ENCODE peak calls at places on chromosome 7, in ten cellular contexts. B, M, R, Q, U, N, V, C, H and F are unnamed samples.

GRCh38 chr7:124918662-124919061 is 11.0 kb downstream of the POT1 start:
- DNase-seq in B (no peak), M (no peak), R (no peak), Q (no peak), U (no peak), N (no peak), V (no peak), C (no peak), H (no peak), F (no peak)

GRCh38 chr7:155356323-155357105 is 58.8 kb downstream of the INSIG1 start:
- DNase-seq in B (no peak), M (no peak), R (no peak), Q (no peak), U (no peak), N (peak; percentile 88), V (peak; percentile 32), C (no peak), H (no peak), F (no peak)

GRCh38 chr7:94129443-94130140 is 125.4 kb upstream of the BET1 start:
- DNase-seq in B (no peak), M (no peak), R (no peak), Q (no peak), U (peak; percentile 60), N (peak; percentile 54), V (no peak), C (no peak), H (no peak), F (no peak)

GRCh38 chr7:41107938-41108448 is 594.9 kb downstream of the INHBA start:
- DNase-seq in B (no peak), M (no peak), R (no peak), Q (no peak), U (no peak), N (no peak), V (no peak), C (no peak), H (no peak), F (no peak)

GRCh38 chr7:32496052-32496813 is 944 bp downstream of the AVL9 start:
- DNase-seq in B (no peak), M (no peak), R (peak; percentile 14), Q (no peak), U (no peak), N (peak; percentile 56), V (no peak), C (no peak), H (no peak), F (no peak)

GRCh38 chr7:129315916-129316315 is 91.1 kb downstream of the AHCYL2 start:
- DNase-seq in B (no peak), M (no peak), R (no peak), Q (peak; percentile 27), U (no peak), N (no peak), V (no peak), C (peak; percentile 65), H (no peak), F (no peak)

GRCh38 chr7:47622946-47623640 is 41.2 kb upstream of the TNS3 start:
- DNase-seq in B (no peak), M (no peak), R (no peak), Q (no peak), U (peak; percentile 90), N (peak; percentile 97), V (no peak), C (no peak), H (no peak), F (no peak)

GRCh38 chr7:21108182-21108581 is 319.7 kb upstream of the SP4 start:
- DNase-seq in B (no peak), M (no peak), R (peak; percentile 85), Q (no peak), U (no peak), N (no peak), V (no peak), C (peak; percentile 43), H (no peak), F (no peak)

GRCh38 chr7:142401951-142402350 is 144.1 kb upstream of the PRSS58 start:
- DNase-seq in B (no peak), M (no peak), R (no peak), Q (no peak), U (no peak), N (no peak), V (no peak), C (no peak), H (no peak), F (no peak)

GRCh38 chr7:81626008-81626407 is 143.8 kb downstream of the HGF start:
- DNase-seq in B (no peak), M (no peak), R (no peak), Q (no peak), U (no peak), N (peak; percentile 1), V (no peak), C (no peak), H (no peak), F (no peak)

GRCh38 chr7:23864984-23865383 is 155.0 kb downstream of the STK31 start:
- DNase-seq in B (no peak), M (no peak), R (no peak), Q (no peak), U (peak; percentile 1), N (peak; percentile 6), V (no peak), C (no peak), H (no peak), F (no peak)

GRCh38 chr7:121026577-121027111 is 38.1 kb downstream of the CPED1 start:
- DNase-seq in B (no peak), M (no peak), R (no peak), Q (no peak), U (no peak), N (no peak), V (no peak), C (no peak), H (no peak), F (no peak)

GRCh38 chr7:151286148-151286547 is 37.7 kb upstream of the SMARCD3 start:
- DNase-seq in B (no peak), M (no peak), R (no peak), Q (no peak), U (no peak), N (no peak), V (no peak), C (no peak), H (no peak), F (no peak)

GRCh38 chr7:56007891-56008290 is 43.4 kb downstream of the PSPH start:
- DNase-seq in B (no peak), M (no peak), R (no peak), Q (no peak), U (no peak), N (no peak), V (no peak), C (no peak), H (no peak), F (no peak)

GRCh38 chr7:32602470-32602869 is 107.2 kb downstream of the AVL9 start:
- DNase-seq in B (no peak), M (no peak), R (no peak), Q (no peak), U (no peak), N (no peak), V (no peak), C (no peak), H (no peak), F (no peak)

GRCh38 chr7:158476303-158476932 is 111.2 kb downstream of the PTPRN2 start:
- DNase-seq in B (no peak), M (no peak), R (no peak), Q (no peak), U (no peak), N (no peak), V (no peak), C (no peak), H (no peak), F (no peak)

GRCh38 chr7:157004050-157004838 is 6.2 kb downstream of the MNX1 start:
- DNase-seq in B (no peak), M (no peak), R (no peak), Q (no peak), U (no peak), N (peak; percentile 94), V (peak; percentile 72), C (no peak), H (no peak), F (no peak)

GRCh38 chr7:8197994-8198698 is 63.8 kb downstream of the ICA1 start:
- DNase-seq in B (no peak), M (peak; percentile 16), R (no peak), Q (no peak), U (no peak), N (no peak), V (no peak), C (no peak), H (no peak), F (no peak)

GRCh38 chr7:91835191-91836064 is 45.1 kb downstream of the MTERF1 start:
- DNase-seq in B (no peak), M (no peak), R (no peak), Q (no peak), U (no peak), N (no peak), V (no peak), C (no peak), H (no peak), F (no peak)

GRCh38 chr7:12067156-12067831 is 143.8 kb upstream of the TMEM106B start:
- DNase-seq in B (peak; percentile 26), M (peak; percentile 52), R (peak; percentile 72), Q (no peak), U (no peak), N (no peak), V (no peak), C (no peak), H (peak; percentile 26), F (peak; percentile 22)